ENCODE peak calls at places on chromosome 4, in six cellular contexts. L is lower leg skin, F is fibroblast of mammary gland, J is endothelial cell, G is ascending aorta, W is AG04450. A is an unnamed sample.

GRCh38 chr4:125849869-125850268 is 535.1 kb downstream of the FAT4 start:
- DNase-seq in J (no peak), W (peak; percentile 11), L (no peak), G (no peak), F (peak; percentile 58), A (no peak)

GRCh38 chr4:143773998-143774898 is 73.8 kb upstream of the FREM3 start:
- DNase-seq in G (no peak), F (peak; percentile 68), J (peak; percentile 45), W (peak; percentile 11), L (peak; percentile 15), A (no peak)

GRCh38 chr4:6926681-6927478 is 17.3 kb downstream of the TBC1D14 start:
- DNase-seq in F (peak; percentile 33), L (peak; percentile 63), W (no peak), G (no peak), J (no peak), A (no peak)

GRCh38 chr4:76535603-76536380 is 100.8 kb downstream of the SHROOM3 start:
- DNase-seq in L (no peak), W (no peak), G (no peak), F (no peak), J (no peak), A (no peak)

GRCh38 chr4:1975391-1975801 is 33.4 kb downstream of the NELFA start:
- DNase-seq in W (no peak), G (no peak), L (no peak), J (no peak), F (no peak), A (peak; percentile 37)

GRCh38 chr4:66691101-66691500 is 854.2 kb downstream of the CENPC start:
- DNase-seq in W (no peak), J (no peak), G (no peak), F (no peak), L (no peak), A (no peak)

GRCh38 chr4:145528601-145529000 is 46.9 kb downstream of the SMAD1 start:
- DNase-seq in W (no peak), L (no peak), J (no peak), G (no peak), F (no peak), A (no peak)

GRCh38 chr4:86247328-86247727 is 112.5 kb downstream of the MAPK10 start:
- DNase-seq in J (no peak), L (no peak), W (no peak), F (no peak), G (no peak), A (no peak)

GRCh38 chr4:168632246-168632832 is 135.5 kb downstream of the PALLD start:
- DNase-seq in W (no peak), J (no peak), G (no peak), F (no peak), L (no peak), A (no peak)

GRCh38 chr4:602559-602942 is 22.8 kb upstream of the PDE6B start:
- DNase-seq in F (peak; percentile 25), J (peak; percentile 93), L (peak; percentile 45), G (no peak), W (no peak), A (no peak)

GRCh38 chr4:3660086-3660927 is 105.9 kb upstream of the ADRA2C start:
- DNase-seq in L (no peak), F (no peak), G (no peak), J (no peak), W (no peak), A (no peak)

DNA sequence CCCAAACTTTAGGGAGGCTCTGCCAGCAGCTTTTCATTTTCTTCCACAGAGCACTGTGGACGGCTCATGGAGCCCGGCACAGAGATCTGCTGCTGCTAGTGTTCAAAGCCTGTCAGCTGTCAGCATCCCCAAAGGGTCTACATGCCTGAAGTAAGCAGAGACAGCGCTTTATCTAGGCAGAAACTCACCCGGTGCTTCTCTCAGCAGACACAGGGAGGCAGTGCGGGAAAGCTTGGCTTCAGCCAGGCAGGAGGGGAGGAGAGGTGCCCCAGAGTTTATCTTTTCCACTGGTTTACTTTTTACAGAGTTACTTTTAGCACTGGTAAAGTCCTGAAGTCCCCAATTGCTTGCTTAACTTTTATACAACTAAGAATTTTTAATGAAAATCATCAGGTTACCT is 339.3 kb downstream of the NKX6-1 start:
- DNase-seq in J (peak; percentile 43), L (no peak), W (no peak), F (peak; percentile 5), G (no peak), A (no peak)
- TF ChIP-seq CTCF in J (no peak), L (no peak), W (no peak), F (peak; percentile 3), G (no peak), A (no peak)

DNA sequence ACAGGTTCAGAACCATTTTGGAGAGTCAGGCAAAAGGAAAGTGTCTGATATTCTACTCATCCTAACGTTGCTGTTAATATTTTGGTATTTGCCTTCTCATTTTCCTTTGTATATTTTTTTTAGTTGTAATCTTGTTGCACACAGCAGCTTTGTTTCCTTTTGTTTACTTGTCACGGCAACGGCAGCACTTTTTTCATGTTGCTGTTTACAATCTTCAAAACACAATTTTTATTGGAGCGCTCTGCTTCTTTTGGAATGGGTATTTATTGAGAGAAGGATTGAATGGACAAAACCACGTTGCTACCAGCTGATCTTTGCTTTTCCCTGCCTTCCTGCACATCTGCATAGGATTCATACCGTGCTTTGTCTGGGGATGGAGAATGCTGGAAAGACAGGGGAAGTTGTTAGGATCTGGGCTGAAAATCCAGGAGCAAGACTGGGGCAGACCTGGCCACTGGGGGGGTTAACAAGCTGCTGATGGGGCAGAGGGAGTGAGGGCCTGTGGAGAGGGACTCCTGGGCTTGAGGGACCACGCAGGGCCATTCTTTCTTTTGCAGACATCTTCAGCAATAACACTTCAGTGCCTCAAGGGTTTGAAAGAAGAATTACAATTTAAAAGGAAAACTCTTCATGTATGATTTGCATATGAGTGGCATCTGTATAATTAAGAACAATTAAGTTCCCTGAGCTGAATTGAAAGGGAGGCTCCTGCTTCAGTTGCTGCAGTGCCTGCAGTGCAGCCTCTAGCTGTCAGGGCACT is 69.8 kb downstream of the TMEM131L start:
- DNase-seq in G (no peak), F (no peak), L (no peak), J (no peak), W (no peak), A (no peak)
- TF ChIP-seq CTCF in G (no peak), F (no peak), L (no peak), J (no peak), W (no peak), A (no peak)

GRCh38 chr4:121675715-121676114 is 21.1 kb downstream of the ANXA5 start:
- DNase-seq in G (no peak), F (peak; percentile 27), W (no peak), J (no peak), L (no peak), A (no peak)
- TF ChIP-seq CTCF in G (no peak), F (peak; percentile 24), W (peak; percentile 56), J (no peak), L (no peak), A (no peak)

GRCh38 chr4:17786567-17786966 is 5.1 kb upstream of the FAM184B start:
- DNase-seq in W (no peak), F (peak; percentile 19), L (no peak), G (no peak), J (no peak), A (no peak)

GRCh38 chr4:17787315-17787714 is 5.9 kb upstream of the FAM184B start:
- DNase-seq in L (no peak), G (no peak), W (peak; percentile 18), F (peak; percentile 67), J (no peak), A (no peak)

GRCh38 chr4:17781831-17782287 is 438 bp upstream of the FAM184B start:
- DNase-seq in G (no peak), W (no peak), J (no peak), F (no peak), L (no peak), A (no peak)

GRCh38 chr4:17788956-17789355 is 7.5 kb upstream of the FAM184B start:
- DNase-seq in G (no peak), L (no peak), F (no peak), W (no peak), J (no peak), A (no peak)

GRCh38 chr4:17785858-17786257 is 4.4 kb upstream of the FAM184B start:
- DNase-seq in J (no peak), G (no peak), L (no peak), W (no peak), F (no peak), A (no peak)
- TF ChIP-seq CTCF in J (no peak), G (no peak), L (no peak), W (no peak), F (peak; percentile 7), A (no peak)

GRCh38 chr4:133483600-133484246 is 334.6 kb downstream of the PCDH10 start:
- DNase-seq in G (no peak), J (peak; percentile 17), W (peak; percentile 15), F (peak; percentile 12), L (no peak), A (no peak)
- TF ChIP-seq CTCF in G (peak; percentile 8), J (no peak), W (peak; percentile 59), F (no peak), L (no peak), A (no peak)

GRCh38 chr4:127124919-127125318 is 507.8 kb upstream of the INTU start:
- DNase-seq in W (no peak), L (no peak), G (no peak), J (no peak), F (peak; percentile 22), A (no peak)
- TF ChIP-seq CTCF in W (peak; percentile 43), L (no peak), G (no peak), J (no peak), F (peak; percentile 33), A (no peak)

DNA sequence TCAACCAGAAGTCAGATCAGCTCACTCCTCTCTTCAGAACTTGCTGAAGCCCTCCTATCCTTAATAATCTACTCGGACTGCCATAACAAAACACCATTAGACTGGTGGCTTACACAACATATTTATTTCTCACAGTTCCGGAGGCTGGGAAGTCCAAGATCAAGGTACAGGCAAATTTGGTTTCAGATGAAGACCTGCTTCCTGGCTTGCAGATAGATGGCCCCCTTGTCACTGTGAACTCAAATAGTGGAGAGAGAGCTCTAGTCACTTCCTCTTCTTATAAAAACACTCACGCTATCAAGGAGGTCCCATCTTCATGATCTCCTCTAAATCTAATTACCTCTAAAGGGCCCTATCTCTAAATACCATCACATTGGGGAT is 125.1 kb downstream of the CAMK2D start:
- DNase-seq in J (no peak), F (no peak), G (no peak), L (no peak), W (no peak), A (no peak)
- TF ChIP-seq CTCF in J (no peak), F (no peak), G (no peak), L (no peak), W (no peak), A (peak; percentile 21)

A was measured in CD14-positive monocyte.